ENCODE peak calls at places on chromosomes 12 and 14, in eight cellular contexts. One of them, this sample, is unnamed.

GRCh38 chr12:69698769-69699540 is at the start of gene BEST3:
- DNase-seq in H1: no peak
- DNase-seq in endothelial cell of umbilical vein: no peak
- DNase-seq in A549: no peak
- DNase-seq in GM12878: no peak
- DNase-seq in K562: no peak
- DNase-seq in HCT116: no peak
- DNase-seq in HepG2: no peak
- DNase-seq in this sample: no peak

GRCh38 chr12:20442322-20442721 is 74.0 kb downstream of the PDE3A start:
- DNase-seq in HepG2: no peak
- DNase-seq in HCT116: no peak
- DNase-seq in A549: no peak
- DNase-seq in H1: no peak
- DNase-seq in endothelial cell of umbilical vein: no peak
- DNase-seq in K562: no peak
- DNase-seq in GM12878: no peak
- DNase-seq in this sample: peak

GRCh38 chr12:66708704-66709443 is 30.0 kb upstream of the GRIP1 start:
- DNase-seq in HCT116: no peak
- DNase-seq in K562: no peak
- DNase-seq in GM12878: no peak
- DNase-seq in H1: no peak
- DNase-seq in endothelial cell of umbilical vein: peak
- DNase-seq in A549: no peak
- DNase-seq in HepG2: no peak
- DNase-seq in this sample: peak

GRCh38 chr12:87828384-87828973 is 200.7 kb downstream of the C12orf50 start:
- DNase-seq in HepG2: no peak
- DNase-seq in K562: no peak
- DNase-seq in HCT116: no peak
- DNase-seq in GM12878: no peak
- DNase-seq in H1: no peak
- DNase-seq in endothelial cell of umbilical vein: peak
- DNase-seq in A549: no peak
- DNase-seq in this sample: no peak

GRCh38 chr14:64234877-64235651 is 59.1 kb downstream of the ESR2 start:
- DNase-seq in endothelial cell of umbilical vein: no peak
- DNase-seq in GM12878: no peak
- DNase-seq in K562: no peak
- DNase-seq in HCT116: no peak
- DNase-seq in H1: no peak
- DNase-seq in HepG2: no peak
- DNase-seq in A549: no peak
- DNase-seq in this sample: no peak

GRCh38 chr12:52645120-52645761 is 6.8 kb downstream of the KRT2 start:
- DNase-seq in HepG2: no peak
- DNase-seq in GM12878: no peak
- DNase-seq in K562: peak
- DNase-seq in endothelial cell of umbilical vein: no peak
- DNase-seq in H1: peak
- DNase-seq in A549: no peak
- DNase-seq in HCT116: no peak
- DNase-seq in this sample: no peak

GRCh38 chr14:22418631-22419030 is 170.4 kb downstream of the DAD1 start:
- DNase-seq in K562: no peak
- DNase-seq in HCT116: no peak
- DNase-seq in A549: no peak
- DNase-seq in H1: no peak
- DNase-seq in GM12878: peak
- DNase-seq in endothelial cell of umbilical vein: no peak
- DNase-seq in HepG2: no peak
- DNase-seq in this sample: peak

GRCh38 chr12:26631846-26632245 is 201.1 kb downstream of the ITPR2 start:
- DNase-seq in A549: no peak
- DNase-seq in GM12878: no peak
- DNase-seq in K562: no peak
- DNase-seq in HepG2: no peak
- DNase-seq in HCT116: no peak
- DNase-seq in endothelial cell of umbilical vein: peak
- DNase-seq in H1: no peak
- DNase-seq in this sample: no peak

GRCh38 chr12:11578461-11578993 is 70.9 kb upstream of the ETV6 start:
- DNase-seq in GM12878: peak
- DNase-seq in endothelial cell of umbilical vein: no peak
- DNase-seq in HepG2: no peak
- DNase-seq in H1: no peak
- DNase-seq in K562: no peak
- DNase-seq in A549: no peak
- DNase-seq in HCT116: no peak
- DNase-seq in this sample: no peak

GRCh38 chr14:60317609-60318008 is 68.6 kb downstream of the PPM1A start:
- DNase-seq in HepG2: no peak
- DNase-seq in GM12878: no peak
- DNase-seq in HCT116: no peak
- DNase-seq in A549: no peak
- DNase-seq in K562: no peak
- DNase-seq in endothelial cell of umbilical vein: peak
- DNase-seq in H1: no peak
- DNase-seq in this sample: no peak

GRCh38 chr14:101118746-101119610 is 215.5 kb upstream of the RTL1 start:
- DNase-seq in K562: no peak
- DNase-seq in HCT116: no peak
- DNase-seq in GM12878: no peak
- DNase-seq in A549: no peak
- DNase-seq in endothelial cell of umbilical vein: no peak
- DNase-seq in HepG2: no peak
- DNase-seq in H1: peak
- DNase-seq in this sample: no peak

GRCh38 chr12:28780096-28780495 is 369.0 kb upstream of the FAR2 start:
- DNase-seq in H1: no peak
- DNase-seq in K562: no peak
- DNase-seq in A549: peak
- DNase-seq in HepG2: peak
- DNase-seq in GM12878: no peak
- DNase-seq in HCT116: no peak
- DNase-seq in endothelial cell of umbilical vein: peak
- DNase-seq in this sample: peak

DNA sequence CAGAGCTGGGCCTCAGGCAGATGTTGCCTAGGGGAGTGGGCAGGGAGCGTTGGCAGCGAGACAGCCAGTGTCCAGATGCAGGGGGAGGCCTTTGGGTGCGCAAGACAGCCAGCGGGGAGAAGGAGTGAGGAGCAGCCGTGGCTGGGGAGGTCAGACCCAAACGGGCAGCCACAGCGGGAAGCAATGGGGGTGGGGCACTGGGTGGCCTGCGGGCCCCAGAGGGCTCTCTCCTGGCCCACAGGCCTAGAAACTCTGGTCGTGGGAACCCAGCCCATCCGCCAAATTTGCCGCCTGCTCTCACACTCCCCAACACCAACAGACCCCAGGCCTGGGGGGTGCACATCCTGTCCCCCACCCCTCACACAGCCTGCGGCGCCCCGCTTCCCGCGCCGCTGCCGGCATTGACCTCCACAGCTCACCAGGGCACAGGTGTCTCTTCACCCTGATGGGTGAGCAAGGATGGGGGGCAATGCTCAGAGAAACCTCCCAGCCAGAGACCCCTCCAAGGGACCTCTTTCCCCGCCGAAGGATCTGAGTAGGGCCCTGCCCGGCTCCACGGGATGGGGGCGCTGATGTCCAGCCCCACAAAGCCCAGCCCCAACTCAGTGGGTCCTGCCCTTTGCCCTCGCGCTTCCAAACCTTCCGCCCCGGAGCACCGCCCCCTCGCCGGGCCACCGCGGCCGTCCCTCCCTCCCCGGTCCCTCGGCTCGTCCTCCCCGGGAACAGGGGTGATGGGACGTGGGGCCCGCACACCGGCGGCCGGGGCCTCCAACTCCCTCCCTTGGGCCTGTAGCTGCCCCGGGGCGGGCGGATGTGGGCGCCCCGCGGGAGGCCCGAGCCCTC is 781 bp downstream of the HDAC7 start:
- DNase-seq in GM12878: no peak
- DNase-seq in HepG2: peak
- DNase-seq in A549: peak
- DNase-seq in K562: peak
- DNase-seq in endothelial cell of umbilical vein: peak
- DNase-seq in H1: peak
- DNase-seq in HCT116: no peak
- DNase-seq in this sample: peak
- TF ChIP-seq CTCF in GM12878: peak
- TF ChIP-seq CTCF in HepG2: peak
- TF ChIP-seq CTCF in A549: peak
- TF ChIP-seq CTCF in K562: peak
- TF ChIP-seq CTCF in endothelial cell of umbilical vein: peak
- TF ChIP-seq CTCF in H1: peak
- TF ChIP-seq CTCF in HCT116: no peak
- TF ChIP-seq CTCF in this sample: peak

GRCh38 chr12:2273751-2274150 is 221.0 kb downstream of the CACNA1C start:
- DNase-seq in HCT116: no peak
- DNase-seq in H1: no peak
- DNase-seq in K562: no peak
- DNase-seq in A549: no peak
- DNase-seq in HepG2: no peak
- DNase-seq in endothelial cell of umbilical vein: no peak
- DNase-seq in GM12878: no peak
- DNase-seq in this sample: no peak

GRCh38 chr12:2277492-2278153 is 224.8 kb downstream of the CACNA1C start:
- DNase-seq in GM12878: no peak
- DNase-seq in A549: no peak
- DNase-seq in HepG2: no peak
- DNase-seq in K562: no peak
- DNase-seq in HCT116: no peak
- DNase-seq in H1: no peak
- DNase-seq in endothelial cell of umbilical vein: no peak
- DNase-seq in this sample: no peak

GRCh38 chr12:2273288-2273687 is 220.5 kb downstream of the CACNA1C start:
- DNase-seq in GM12878: no peak
- DNase-seq in A549: no peak
- DNase-seq in HepG2: no peak
- DNase-seq in endothelial cell of umbilical vein: no peak
- DNase-seq in H1: no peak
- DNase-seq in HCT116: no peak
- DNase-seq in K562: no peak
- DNase-seq in this sample: no peak

GRCh38 chr12:2274733-2275132 is 221.9 kb downstream of the CACNA1C start:
- DNase-seq in K562: no peak
- DNase-seq in H1: no peak
- DNase-seq in HepG2: no peak
- DNase-seq in A549: no peak
- DNase-seq in GM12878: no peak
- DNase-seq in HCT116: no peak
- DNase-seq in endothelial cell of umbilical vein: no peak
- DNase-seq in this sample: no peak

DNA sequence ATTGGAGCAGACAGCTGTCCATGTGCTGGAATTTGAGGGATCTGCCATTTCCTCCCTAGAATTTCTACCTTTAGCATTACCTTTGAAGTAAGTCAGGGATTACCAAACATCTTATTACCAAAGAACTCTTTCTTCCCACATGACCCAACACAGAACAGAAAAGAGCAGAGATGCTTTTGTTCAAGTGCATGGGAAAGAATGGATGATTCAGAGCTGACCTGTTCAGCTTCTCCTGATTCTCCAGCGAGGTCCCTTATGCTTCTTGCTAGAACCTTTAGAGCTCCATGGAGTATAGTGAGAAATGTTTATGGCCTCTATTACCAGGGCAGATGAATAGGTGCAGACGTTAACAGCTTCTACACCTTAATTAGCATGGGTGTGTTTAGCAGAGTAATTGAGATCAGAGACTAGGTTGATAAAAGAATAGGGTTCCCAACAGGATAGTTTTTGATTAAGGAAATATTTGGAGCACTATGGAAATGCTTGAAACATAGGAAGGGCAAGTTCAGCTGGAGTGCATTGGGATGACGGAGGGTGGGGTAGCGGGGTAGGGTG is 223.6 kb downstream of the CACNA1C start:
- DNase-seq in H1: no peak
- DNase-seq in A549: no peak
- DNase-seq in endothelial cell of umbilical vein: no peak
- DNase-seq in GM12878: no peak
- DNase-seq in HCT116: no peak
- DNase-seq in HepG2: no peak
- DNase-seq in K562: no peak
- DNase-seq in this sample: no peak
- TF ChIP-seq MAX in H1: no peak
- TF ChIP-seq MAX in A549: no peak
- TF ChIP-seq MAX in endothelial cell of umbilical vein: no peak
- TF ChIP-seq MAX in GM12878: no peak
- TF ChIP-seq MAX in HCT116: no peak
- TF ChIP-seq MAX in HepG2: no peak
- TF ChIP-seq MAX in K562: no peak
- TF ChIP-seq MAX in this sample: no peak

GRCh38 chr12:104063712-104064030 is 660 bp upstream of the HCFC2 start:
- DNase-seq in endothelial cell of umbilical vein: no peak
- DNase-seq in K562: no peak
- DNase-seq in H1: no peak
- DNase-seq in HCT116: no peak
- DNase-seq in GM12878: peak
- DNase-seq in A549: no peak
- DNase-seq in HepG2: no peak
- DNase-seq in this sample: no peak

GRCh38 chr12:104064842-104065441 is 611 bp downstream of the HCFC2 start:
- DNase-seq in GM12878: no peak
- DNase-seq in HepG2: no peak
- DNase-seq in HCT116: no peak
- DNase-seq in endothelial cell of umbilical vein: peak
- DNase-seq in H1: no peak
- DNase-seq in A549: peak
- DNase-seq in K562: no peak
- DNase-seq in this sample: peak

GRCh38 chr12:104060791-104061190 is 3.5 kb upstream of the HCFC2 start:
- DNase-seq in endothelial cell of umbilical vein: no peak
- DNase-seq in HCT116: no peak
- DNase-seq in A549: no peak
- DNase-seq in K562: no peak
- DNase-seq in HepG2: no peak
- DNase-seq in H1: no peak
- DNase-seq in GM12878: no peak
- DNase-seq in this sample: no peak

GRCh38 chr12:104059963-104060362 is 4.4 kb upstream of the HCFC2 start:
- DNase-seq in HepG2: no peak
- DNase-seq in K562: no peak
- DNase-seq in A549: no peak
- DNase-seq in endothelial cell of umbilical vein: no peak
- DNase-seq in H1: no peak
- DNase-seq in HCT116: no peak
- DNase-seq in GM12878: no peak
- DNase-seq in this sample: peak

GRCh38 chr12:104064031-104064841 is at the start of gene HCFC2:
- DNase-seq in endothelial cell of umbilical vein: peak
- DNase-seq in H1: peak
- DNase-seq in HepG2: peak
- DNase-seq in GM12878: peak
- DNase-seq in K562: peak
- DNase-seq in HCT116: peak
- DNase-seq in A549: peak
- DNase-seq in this sample: peak
- TF ChIP-seq POLR2A in endothelial cell of umbilical vein: peak
- TF ChIP-seq POLR2A in H1: no peak
- TF ChIP-seq POLR2A in HepG2: peak
- TF ChIP-seq POLR2A in GM12878: peak
- TF ChIP-seq POLR2A in K562: peak
- TF ChIP-seq POLR2A in HCT116: peak
- TF ChIP-seq POLR2A in A549: peak
- TF ChIP-seq POLR2A in this sample: peak

GRCh38 chr14:92589213-92589852 is 75.8 kb downstream of the RIN3 start:
- DNase-seq in HCT116: no peak
- DNase-seq in GM12878: no peak
- DNase-seq in HepG2: peak
- DNase-seq in H1: no peak
- DNase-seq in A549: peak
- DNase-seq in endothelial cell of umbilical vein: no peak
- DNase-seq in K562: no peak
- DNase-seq in this sample: peak
- TF ChIP-seq CTCF in HCT116: peak
- TF ChIP-seq CTCF in GM12878: peak
- TF ChIP-seq CTCF in HepG2: peak
- TF ChIP-seq CTCF in H1: peak
- TF ChIP-seq CTCF in A549: peak
- TF ChIP-seq CTCF in endothelial cell of umbilical vein: no peak
- TF ChIP-seq CTCF in K562: peak
- TF ChIP-seq CTCF in this sample: peak

This sample was measured in NB4.